ENCODE peak calls at places on chromosomes 3 and 15, in five cellular contexts. F is H1, A is GM12865, X is GM23338, H is sigmoid colon. B is an unnamed sample.

GRCh38 chr3:166634091-166634746 is 745.9 kb downstream of the ZBBX start:
- DNase-seq in F (no peak), A (no peak), X (no peak), H (no peak), B (no peak)

GRCh38 chr15:74529911-74530310 is 11.1 kb upstream of the ARID3B start:
- DNase-seq in F (no peak), A (no peak), X (no peak), H (no peak), B (no peak)

GRCh38 chr15:60469893-60470641 is 8.9 kb downstream of the ICE2 start:
- DNase-seq in F (no peak), A (no peak), X (no peak), H (no peak), B (peak; percentile 18)

GRCh38 chr3:111539351-111540331 is 2.4 kb upstream of the CD96 start:
- DNase-seq in F (peak; percentile 21), A (peak; percentile 52), X (peak; percentile 78), H (no peak), B (peak; percentile 40)

GRCh38 chr3:30292192-30292893 is 314.1 kb upstream of the TGFBR2 start:
- DNase-seq in F (no peak), A (no peak), X (no peak), H (no peak), B (peak; percentile 31)

GRCh38 chr3:56878046-56878445 is 76.3 kb upstream of the ARHGEF3 start:
- DNase-seq in F (no peak), A (no peak), X (peak; percentile 27), H (no peak), B (peak; percentile 32)

GRCh38 chr3:58560771-58561311 is 16.4 kb downstream of the FAM107A start:
- DNase-seq in F (no peak), A (no peak), X (peak; percentile 98), H (no peak), B (peak; percentile 42)

GRCh38 chr3:31105438-31106077 is 211.1 kb upstream of the GADL1 start:
- DNase-seq in F (no peak), A (no peak), X (no peak), H (no peak), B (no peak)

GRCh38 chr3:106208266-106208665 is 339.5 kb upstream of the CBLB start:
- DNase-seq in F (no peak), A (no peak), X (no peak), H (no peak), B (no peak)

GRCh38 chr15:35533130-35534110 is 12.5 kb downstream of the DPH6 start:
- DNase-seq in F (no peak), A (no peak), X (no peak), H (no peak), B (no peak)

GRCh38 chr3:30344288-30344687 is 262.1 kb upstream of the TGFBR2 start:
- DNase-seq in F (no peak), A (no peak), X (no peak), H (no peak), B (no peak)

DNA sequence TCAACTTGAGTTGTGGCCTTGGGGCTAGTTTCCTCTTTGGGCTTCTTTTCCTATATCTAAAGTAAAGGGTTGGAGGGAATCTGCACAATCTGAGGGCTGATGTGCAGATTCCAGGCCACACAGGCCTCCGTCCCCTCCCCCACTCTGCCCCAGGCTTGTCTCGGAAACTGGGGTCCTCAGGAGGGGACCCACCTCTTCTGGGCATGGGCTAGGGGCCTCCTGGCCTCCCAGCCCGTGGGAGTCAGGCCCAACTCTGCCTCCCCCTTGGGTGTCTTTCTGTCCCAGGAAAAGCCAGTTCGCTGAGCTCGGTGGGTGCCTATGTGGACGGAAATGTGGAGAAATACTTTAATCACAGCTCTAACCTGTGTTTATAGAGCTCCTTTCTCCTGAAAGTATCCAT is 4.8 kb downstream of the SMAD6 start:
- DNase-seq in F (no peak), A (no peak), X (no peak), H (no peak), B (no peak)
- H3K4me3 ChIP-seq in F (no peak overlapping the region), A (no peak overlapping the region), X (no peak overlapping the region), H (peak overlapping the region; percentile 17), B (no peak overlapping the region)

DNA sequence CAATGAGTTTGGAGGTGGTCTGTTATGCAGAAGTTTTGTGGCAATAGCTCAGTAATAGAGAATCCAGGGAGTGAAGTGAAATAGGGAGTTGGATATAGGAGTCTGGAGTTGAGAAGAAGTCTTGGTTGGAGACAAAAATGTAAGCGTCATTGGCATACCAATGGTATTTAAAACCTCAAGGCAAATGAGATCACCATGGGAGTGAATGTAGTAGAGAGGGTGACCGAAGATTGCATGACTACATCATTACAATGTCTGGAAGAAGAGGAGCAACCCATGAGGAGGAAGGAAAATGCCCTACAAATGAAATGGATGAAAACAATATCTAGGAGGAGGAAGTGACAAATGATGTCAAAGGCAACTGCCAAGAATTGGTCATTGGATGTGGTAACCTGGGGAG is 54.4 kb downstream of the CNTN4 start:
- DNase-seq in F (no peak), A (no peak), X (no peak), H (no peak), B (no peak)
- TF ChIP-seq CTCF in F (no peak), A (no peak), X (no peak), H (no peak), B (no peak)

GRCh38 chr3:187291001-187291511 is 481 bp downstream of the MASP1 start:
- DNase-seq in F (no peak), A (no peak), X (peak; percentile 30), H (no peak), B (no peak)
- H3K4me3 ChIP-seq in F (peak overlapping the region; percentile 60), A (no peak overlapping the region), X (peak overlapping the region; percentile 65), H (peak overlapping the region; percentile 59), B (no peak overlapping the region)

GRCh38 chr3:7503431-7503830 is 642.5 kb downstream of the GRM7 start:
- DNase-seq in F (no peak), A (no peak), X (no peak), H (no peak), B (no peak)

GRCh38 chr3:7506606-7507180 is 645.8 kb downstream of the GRM7 start:
- DNase-seq in F (no peak), A (no peak), X (no peak), H (no peak), B (no peak)

GRCh38 chr3:7508821-7509220 is 647.9 kb downstream of the GRM7 start:
- DNase-seq in F (no peak), A (no peak), X (no peak), H (no peak), B (no peak)

DNA sequence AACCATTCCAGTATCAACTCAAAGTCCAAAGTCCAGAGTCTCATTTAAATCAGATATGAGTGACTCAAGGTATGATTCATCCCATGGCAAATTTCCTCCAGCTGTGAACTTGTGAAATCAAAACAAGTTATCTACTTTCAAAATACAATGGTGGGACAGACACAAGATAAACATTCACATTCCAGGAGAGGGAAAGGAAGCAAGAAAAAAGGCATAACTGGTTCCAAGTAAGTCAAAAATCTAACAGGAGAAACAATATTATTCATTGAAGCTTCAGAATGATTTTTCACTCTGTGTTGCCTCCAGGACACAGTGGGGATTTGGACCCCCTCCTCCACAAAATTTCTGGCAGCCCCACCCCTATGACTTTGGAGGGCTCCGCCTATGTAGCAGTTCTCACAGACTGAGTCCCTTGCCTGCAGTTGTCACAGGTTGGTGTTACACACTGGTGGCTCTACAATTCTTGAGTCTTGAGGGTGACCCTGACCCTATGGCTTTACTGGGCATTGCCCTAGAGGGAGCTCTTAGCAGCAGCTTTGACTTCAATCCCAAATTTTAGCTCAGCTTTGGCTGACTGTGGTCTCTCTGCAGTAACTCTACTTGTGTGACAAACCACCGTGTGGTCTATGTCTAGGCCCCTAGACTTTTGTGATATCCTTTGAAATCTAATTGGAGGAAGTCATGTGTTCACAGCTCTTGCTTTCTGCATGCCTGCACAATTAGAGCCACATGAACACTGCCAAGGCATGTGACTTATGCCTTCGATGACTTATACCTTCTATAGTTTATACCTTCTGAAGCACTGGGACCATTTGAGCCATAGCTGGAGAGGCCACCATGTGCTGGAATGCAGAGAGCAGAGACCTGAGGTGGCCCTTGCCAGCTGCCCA is 644.2 kb downstream of the GRM7 start:
- DNase-seq in F (no peak), A (no peak), X (peak; percentile 14), H (no peak), B (no peak)
- TF ChIP-seq CTCF in F (no peak), A (no peak), X (no peak), H (no peak), B (no peak)

GRCh38 chr15:49044002-49044401 is 2.2 kb downstream of the SECISBP2L start:
- DNase-seq in F (no peak), A (no peak), X (no peak), H (no peak), B (no peak)
- H3K4me3 ChIP-seq in F (peak overlapping the region; percentile 97), A (peak overlapping the region; percentile 96), X (peak overlapping the region; percentile 79), H (no peak overlapping the region), B (peak overlapping the region; percentile 78)

DNA sequence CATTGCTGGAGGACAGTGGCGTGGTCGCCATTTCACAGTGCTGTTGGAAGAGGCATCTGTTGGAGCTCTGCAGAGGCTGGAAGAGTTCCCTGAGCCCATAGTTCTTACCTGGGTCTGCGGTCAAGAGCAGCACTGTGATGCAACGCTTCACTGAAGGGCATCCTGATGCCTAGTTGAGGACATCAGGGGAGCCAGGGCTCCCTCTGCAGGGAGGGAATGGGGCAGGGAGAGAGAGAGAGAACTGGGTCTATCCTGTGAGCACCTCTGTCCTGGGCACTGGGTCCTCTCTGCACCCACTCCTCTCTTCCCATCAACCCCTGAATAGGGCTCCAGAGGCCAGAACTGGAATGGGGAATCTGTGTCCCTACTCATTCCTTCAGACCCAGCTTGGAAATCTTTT is 23.9 kb upstream of the MOBP start:
- DNase-seq in F (peak; percentile 21), A (peak; percentile 7), X (peak; percentile 65), H (no peak), B (no peak)
- TF ChIP-seq CTCF in F (peak; percentile 75), A (peak; percentile 14), X (peak; percentile 42), H (no peak), B (no peak)

B was measured in NB4.